ENCODE peak calls at places on chromosomes 5 and 9, in nine cellular contexts. G is ascending aorta; Q is upper lobe of right lung; B is CD4-positive, CD25-positive, alpha-beta regulatory T cell; Z is gastrocnemius medialis; F is substantia nigra; U is neuronal stem cell; I is adrenal gland; O is sigmoid colon. W is an unnamed sample.

GRCh38 chr5:168727547-168728120 is 148.5 kb upstream of the PANK3 start:
- DNase-seq in I (no peak), Q (no peak), F (no peak), B (no peak), Z (no peak), U (no peak), G (no peak), O (no peak), W (no peak)

GRCh38 chr9:98923724-98924123 is 20.0 kb upstream of the COL15A1 start:
- DNase-seq in O (no peak), B (no peak), F (no peak), U (no peak), Q (no peak), I (no peak), Z (no peak), G (no peak), W (no peak)

GRCh38 chr5:13660072-13660471 is 284.4 kb downstream of the DNAH5 start:
- DNase-seq in Z (no peak), F (no peak), I (no peak), U (no peak), O (no peak), Q (no peak), B (no peak), G (no peak), W (no peak)

GRCh38 chr5:143781993-143782520 is 29.9 kb upstream of the HMHB1 start:
- DNase-seq in O (no peak), Q (no peak), Z (no peak), B (no peak), F (no peak), I (no peak), G (no peak), U (no peak), W (no peak)

GRCh38 chr5:39219433-39219832 is at the start of gene FYB1:
- DNase-seq in G (no peak), Q (no peak), O (peak; percentile 77), F (no peak), Z (peak; percentile 28), I (peak; percentile 28), B (no peak), U (no peak), W (peak; percentile 85)

GRCh38 chr5:131413605-131414559 is 150.0 kb downstream of the CDC42SE2 start:
- DNase-seq in B (no peak), F (no peak), Z (no peak), Q (no peak), I (no peak), U (no peak), G (no peak), O (no peak), W (no peak)

GRCh38 chr9:114612272-114612923 is 1.3 kb downstream of the TMEM268 start:
- DNase-seq in U (no peak), I (no peak), Z (no peak), F (no peak), G (no peak), B (no peak), O (peak; percentile 65), Q (peak; percentile 67), W (no peak)

GRCh38 chr9:134283111-134283515 is 43.1 kb upstream of the RXRA start:
- DNase-seq in F (peak; percentile 37), Z (peak; percentile 53), Q (peak; percentile 73), G (peak; percentile 57), B (no peak), I (peak; percentile 44), U (no peak), O (peak; percentile 96), W (no peak)

GRCh38 chr5:181056431-181056830 is 16.4 kb downstream of the BTNL9 start:
- DNase-seq in G (no peak), I (no peak), B (no peak), O (no peak), U (no peak), Z (no peak), Q (no peak), F (no peak), W (no peak)

GRCh38 chr9:68951879-68952659 is 61.8 kb downstream of the PRKACG start:
- DNase-seq in O (no peak), Q (no peak), F (no peak), I (no peak), Z (no peak), B (no peak), G (no peak), U (no peak), W (no peak)

GRCh38 chr5:123422433-123423277 is 548 bp downstream of the CEP120 start:
- DNase-seq in O (no peak), F (no peak), Z (no peak), I (peak; percentile 33), G (no peak), Q (no peak), U (peak; percentile 17), B (peak; percentile 37), W (no peak)

GRCh38 chr5:14062178-14062577 is 81.0 kb upstream of the TRIO start:
- DNase-seq in O (no peak), U (no peak), G (no peak), Z (no peak), B (no peak), F (no peak), Q (no peak), I (no peak), W (no peak)

GRCh38 chr9:105993051-105993854 is 298.9 kb downstream of the TMEM38B start:
- DNase-seq in I (no peak), U (no peak), F (no peak), O (no peak), Z (no peak), B (no peak), G (no peak), Q (no peak), W (no peak)

GRCh38 chr5:155529366-155529765 is 515.8 kb downstream of the KIF4B start:
- DNase-seq in Z (no peak), F (no peak), I (no peak), U (no peak), O (no peak), G (no peak), Q (no peak), B (no peak), W (no peak)

GRCh38 chr5:65961644-65962043 is 35.3 kb downstream of the ERBIN start:
- DNase-seq in U (no peak), B (no peak), G (no peak), O (no peak), Q (no peak), Z (no peak), F (no peak), I (no peak), W (no peak)

GRCh38 chr5:126884269-126884819 is 107.4 kb downstream of the LMNB1 start:
- DNase-seq in Z (no peak), Q (no peak), I (no peak), F (no peak), G (no peak), B (no peak), U (no peak), O (no peak), W (no peak)

GRCh38 chr5:172010278-172010677 is 3.8 kb upstream of the FBXW11 start:
- DNase-seq in U (no peak), I (no peak), O (no peak), G (no peak), Q (no peak), F (no peak), Z (no peak), B (no peak), W (no peak)

DNA sequence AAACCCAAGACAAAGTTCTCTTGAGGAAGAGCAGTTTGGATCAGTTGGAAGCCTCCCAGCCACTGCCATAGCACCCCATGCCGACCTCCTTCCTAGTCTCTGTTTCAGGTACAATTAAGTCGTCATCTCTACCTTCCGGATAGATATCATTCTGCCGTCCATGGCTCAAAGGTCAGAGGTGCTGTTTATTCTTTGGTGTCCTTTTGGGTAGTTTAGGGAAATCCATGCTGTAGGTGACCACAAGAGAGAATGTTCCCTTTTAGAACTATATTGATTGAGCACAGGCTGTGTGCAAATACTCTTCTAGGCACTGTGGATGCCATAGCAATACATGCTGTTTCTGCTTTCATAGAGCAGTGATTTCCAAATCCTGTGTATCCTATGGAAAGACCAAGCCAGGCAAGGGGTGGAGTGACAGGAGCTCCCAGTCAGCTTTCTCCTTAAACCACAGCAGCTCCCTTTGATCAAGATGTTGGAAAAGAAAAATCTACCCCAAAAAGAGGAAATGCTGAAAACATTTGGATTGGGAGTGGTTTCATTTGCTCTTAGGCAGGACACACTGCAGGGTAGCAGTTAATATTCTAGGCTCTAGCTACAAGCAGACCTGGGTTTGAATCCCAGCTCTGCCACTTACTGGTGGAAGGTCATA is 127.9 kb downstream of the PALM2AKAP2 start:
- DNase-seq in I (no peak), B (no peak), G (no peak), F (no peak), O (no peak), U (no peak), Q (no peak), Z (no peak), W (no peak)
- H3K27ac ChIP-seq in I (no peak overlapping the region), B (no peak overlapping the region), G (no peak overlapping the region), F (peak overlapping the region; percentile 57), O (peak overlapping the region; percentile 3), U (no peak overlapping the region), Q (peak overlapping the region; percentile 63), Z (peak overlapping the region; percentile 70), W (peak overlapping the region; percentile 66)

GRCh38 chr5:141855265-141856029 is 22.8 kb downstream of the PCDH1 start:
- DNase-seq in U (no peak), F (no peak), I (peak; percentile 41), B (no peak), Z (no peak), O (no peak), G (no peak), Q (peak; percentile 61), W (no peak)
- H3K27ac ChIP-seq in U (no peak overlapping the region), F (peak overlapping the region; percentile 16), I (no peak overlapping the region), B (no peak overlapping the region), Z (peak overlapping the region; percentile 18), O (no peak overlapping the region), G (no peak overlapping the region), Q (peak overlapping the region; percentile 3), W (no peak overlapping the region)

DNA sequence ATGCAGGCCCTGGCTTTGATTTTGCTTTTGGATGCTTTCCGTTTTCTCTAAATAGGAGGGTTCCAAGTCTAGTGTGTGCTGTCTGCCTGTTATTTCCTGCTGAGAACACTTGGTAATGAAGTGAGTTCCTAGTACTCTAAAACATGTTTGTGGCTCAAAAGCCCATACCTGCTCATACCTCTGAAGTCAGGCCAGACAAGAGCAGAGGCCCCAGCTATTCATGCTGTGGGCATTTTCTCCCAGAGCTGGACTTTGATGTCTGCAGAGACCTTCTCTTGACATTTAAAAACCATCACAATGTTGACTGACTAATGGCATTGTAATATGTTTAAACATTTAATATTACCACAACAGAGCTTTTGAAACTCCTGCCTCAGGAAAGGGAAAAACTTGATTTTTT is 211.2 kb downstream of the GOLPH3 start:
- DNase-seq in O (no peak), I (no peak), U (no peak), G (no peak), F (no peak), Z (no peak), Q (no peak), B (no peak), W (no peak)
- H3K27ac ChIP-seq in O (peak overlapping the region; percentile 63), I (no peak overlapping the region), U (no peak overlapping the region), G (peak overlapping the region; percentile 45), F (no peak overlapping the region), Z (peak overlapping the region; percentile 40), Q (peak overlapping the region; percentile 61), B (no peak overlapping the region), W (no peak overlapping the region)

GRCh38 chr5:157564149-157564711 is 11.3 kb downstream of the ADAM19 start:
- DNase-seq in F (no peak), Z (no peak), G (no peak), I (no peak), U (no peak), Q (no peak), B (no peak), O (no peak), W (no peak)
- H3K27ac ChIP-seq in F (peak overlapping the region; percentile 61), Z (peak overlapping the region; percentile 37), G (peak overlapping the region; percentile 83), I (no peak overlapping the region), U (peak overlapping the region; percentile 10), Q (peak overlapping the region; percentile 8), B (no peak overlapping the region), O (peak overlapping the region; percentile 95), W (peak overlapping the region; percentile 69)

GRCh38 chr5:34475249-34475966 is 180.7 kb upstream of the RAI14 start:
- DNase-seq in G (no peak), B (no peak), Z (no peak), F (no peak), Q (no peak), I (no peak), O (no peak), U (no peak), W (no peak)
- H3K27ac ChIP-seq in G (no peak overlapping the region), B (no peak overlapping the region), Z (no peak overlapping the region), F (no peak overlapping the region), Q (no peak overlapping the region), I (no peak overlapping the region), O (no peak overlapping the region), U (no peak overlapping the region), W (no peak overlapping the region)

W was measured in spleen.